ENCODE peak calls at places on chromosomes 5 and 9, in ten cellular contexts. E is dorsolateral prefrontal cortex, S is heart left ventricle, W is lower lobe of right lung, P is NT2/D1, X is neuronal stem cell, Q is MM.1S, C is pancreas, Z is HFF-Myc, J is AG10803. K is an unnamed sample.
A peak's percentile ranks its signal among the peaks of the same experiment; 100 is the strongest.

GRCh38 chr5:5497132-5497748 is 74.8 kb downstream of the ICE1 start:
- DNase-seq in Z (peak; percentile 14), J (peak; percentile 64), C (peak; percentile 22), S (peak; percentile 56), X (peak; percentile 15), P (no peak), Q (peak; percentile 64), E (peak; percentile 78), W (no peak), K (no peak)

GRCh38 chr9:127316586-127317383 is 52.2 kb downstream of the GARNL3 start:
- DNase-seq in X (no peak), C (no peak), E (no peak), W (no peak), J (peak; percentile 19), P (no peak), Q (no peak), S (no peak), Z (no peak), K (no peak)

GRCh38 chr9:89178162-89179120 is at the start of gene SHC3:
- DNase-seq in C (peak; percentile 38), J (peak; percentile 15), S (peak; percentile 60), Z (no peak), W (no peak), E (no peak), X (peak; percentile 41), Q (no peak), P (peak; percentile 68), K (no peak)

GRCh38 chr5:6439588-6440550 is 8.8 kb upstream of the UBE2QL1 start:
- DNase-seq in E (no peak), Z (no peak), J (peak; percentile 27), W (no peak), C (no peak), Q (peak; percentile 2), P (no peak), X (no peak), S (no peak), K (no peak)

GRCh38 chr5:176608937-176609723 is 826 bp downstream of the GPRIN1 start:
- DNase-seq in Q (no peak), S (no peak), J (no peak), E (no peak), X (no peak), Z (no peak), P (no peak), W (no peak), C (no peak), K (no peak)

GRCh38 chr5:34930870-34931269 is 1.5 kb downstream of the DNAJC21 start:
- DNase-seq in W (no peak), P (no peak), E (no peak), Z (no peak), J (no peak), Q (no peak), C (no peak), X (no peak), S (no peak), K (no peak)

GRCh38 chr5:136042665-136043121 is 13.9 kb downstream of the TGFBI start:
- DNase-seq in S (no peak), Q (no peak), X (no peak), W (no peak), P (no peak), C (no peak), Z (no peak), J (no peak), E (no peak), K (no peak)

GRCh38 chr9:34338664-34339063 is 9.3 kb downstream of the NUDT2 start:
- DNase-seq in S (no peak), C (no peak), W (no peak), Z (no peak), Q (no peak), E (no peak), J (no peak), P (no peak), X (no peak), K (no peak)

GRCh38 chr5:178836628-178837027 is 23.1 kb upstream of the ZNF354B start:
- DNase-seq in P (no peak), W (no peak), Z (no peak), C (no peak), S (no peak), Q (no peak), J (no peak), E (no peak), X (no peak), K (no peak)

GRCh38 chr5:166952055-166952454 is 1339.4 kb upstream of the WWC1 start:
- DNase-seq in S (no peak), C (no peak), Q (no peak), W (no peak), P (no peak), Z (no peak), J (no peak), X (no peak), E (no peak), K (no peak)

GRCh38 chr5:149380466-149381121 is 1.5 kb upstream of the IL17B start:
- DNase-seq in Q (no peak), P (no peak), Z (no peak), E (no peak), X (no peak), J (no peak), W (no peak), C (no peak), S (no peak), K (no peak)

GRCh38 chr9:27261517-27262211 is 35.3 kb downstream of the EQTN start:
- DNase-seq in X (no peak), Z (no peak), Q (no peak), W (no peak), C (no peak), P (no peak), J (peak; percentile 17), S (no peak), E (no peak), K (no peak)

GRCh38 chr9:92714016-92714415 is 44.1 kb upstream of the IPPK start:
- DNase-seq in J (no peak), Z (no peak), X (no peak), Q (no peak), S (no peak), C (no peak), E (no peak), P (no peak), W (no peak), K (no peak)
- H3K4me3 ChIP-seq in J (no peak overlapping the region), Z (no peak overlapping the region), X (no peak overlapping the region), Q (no peak overlapping the region), S (no peak overlapping the region), C (no peak overlapping the region), E (no peak overlapping the region), P (no peak overlapping the region), W (no peak overlapping the region), K (no peak overlapping the region)

DNA sequence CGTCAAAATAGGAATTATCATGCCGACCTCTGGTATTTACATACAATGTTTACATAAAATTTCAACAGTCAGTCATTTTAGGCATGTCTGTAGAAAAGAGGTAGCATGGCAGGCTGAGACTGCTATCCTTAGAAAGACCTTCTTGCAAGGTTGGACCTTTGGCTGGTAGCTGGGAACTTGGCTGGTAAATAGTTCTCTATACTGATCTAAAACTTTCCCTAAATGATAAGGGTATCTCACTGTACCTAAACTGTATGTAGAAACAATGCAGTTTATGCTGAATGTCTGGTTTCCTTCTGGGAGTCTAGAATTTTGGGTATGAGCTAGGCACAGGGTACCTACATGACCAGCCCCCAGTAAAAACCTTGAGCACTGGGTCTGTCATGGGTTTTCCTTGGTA is 18.0 kb downstream of the FEM1C start:
- DNase-seq in C (no peak), W (no peak), P (no peak), J (no peak), Q (no peak), X (no peak), E (no peak), Z (no peak), S (no peak), K (no peak)
- H3K4me3 ChIP-seq in C (no peak overlapping the region), W (no peak overlapping the region), P (no peak overlapping the region), J (no peak overlapping the region), Q (no peak overlapping the region), X (no peak overlapping the region), E (no peak overlapping the region), Z (no peak overlapping the region), S (no peak overlapping the region), K (no peak overlapping the region)

GRCh38 chr9:16832101-16832500 is 38.4 kb downstream of the BNC2 start:
- DNase-seq in X (no peak), J (no peak), Q (no peak), E (no peak), S (no peak), W (no peak), P (no peak), C (no peak), Z (no peak), K (no peak)

GRCh38 chr9:16830806-16831205 is 39.7 kb downstream of the BNC2 start:
- DNase-seq in W (no peak), Z (no peak), E (no peak), P (no peak), S (no peak), C (no peak), Q (no peak), X (no peak), J (no peak), K (no peak)

GRCh38 chr9:16825364-16825763 is 45.1 kb downstream of the BNC2 start:
- DNase-seq in X (no peak), W (no peak), Z (peak; percentile 50), C (no peak), J (peak; percentile 76), E (no peak), S (no peak), P (no peak), Q (no peak), K (no peak)

GRCh38 chr9:16825971-16826370 is 44.5 kb downstream of the BNC2 start:
- DNase-seq in C (no peak), Q (no peak), P (no peak), W (no peak), S (no peak), E (no peak), J (peak; percentile 87), Z (peak; percentile 92), X (peak; percentile 57), K (no peak)

DNA sequence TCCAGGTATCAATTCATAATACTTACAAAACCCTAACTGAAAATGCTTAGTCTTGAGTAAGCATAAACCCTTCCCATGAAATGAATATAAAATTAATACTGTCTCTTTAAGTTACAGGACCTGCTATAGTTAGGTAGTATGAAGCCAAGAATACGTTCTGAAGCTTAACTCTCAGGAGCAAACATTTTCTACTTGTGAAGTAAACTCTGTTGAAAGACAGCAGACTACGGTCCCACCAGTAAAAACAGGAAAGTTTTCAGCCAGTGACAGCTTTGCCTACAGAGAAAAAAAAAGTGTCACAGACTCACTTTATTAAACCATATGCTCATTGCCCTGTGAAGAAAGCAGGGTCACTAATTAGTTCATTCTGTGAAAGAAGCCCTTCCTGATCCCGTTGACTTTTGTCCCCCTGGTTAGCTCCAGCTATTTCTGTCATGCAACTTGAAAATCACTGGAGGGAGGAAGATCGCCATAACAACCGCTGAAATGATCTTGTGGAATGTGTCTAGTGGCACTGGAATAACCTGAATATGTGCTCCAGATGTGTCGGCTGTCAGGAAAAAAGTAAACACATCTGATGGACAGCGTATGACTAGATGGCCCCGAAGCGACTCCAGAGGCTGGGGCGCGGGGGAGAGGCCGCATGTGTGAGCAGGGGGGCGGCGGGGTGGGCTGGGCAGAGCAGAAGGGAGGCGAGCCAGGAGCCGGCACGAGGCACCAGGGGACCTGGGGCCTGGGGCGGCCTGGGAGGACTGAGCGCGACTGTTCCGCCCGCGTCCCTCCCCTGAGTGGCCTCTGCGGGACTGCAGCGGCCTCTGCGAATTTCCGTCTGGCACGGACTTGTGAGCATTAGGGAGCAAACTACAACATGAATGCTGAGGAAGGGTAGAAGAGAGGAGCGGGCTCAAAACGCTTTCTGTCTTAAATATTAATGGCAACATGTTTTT is 41.9 kb downstream of the BNC2 start:
- DNase-seq in W (no peak), Z (peak; percentile 97), S (peak; percentile 60), X (peak; percentile 79), Q (no peak), J (peak; percentile 90), P (no peak), C (peak; percentile 13), E (no peak), K (no peak)
- H3K4me3 ChIP-seq in W (peak overlapping the region; percentile 28), Z (peak overlapping the region; percentile 23), S (no peak overlapping the region), X (no peak overlapping the region), Q (no peak overlapping the region), J (peak overlapping the region; percentile 48), P (no peak overlapping the region), C (peak overlapping the region; percentile 33), E (peak overlapping the region; percentile 21), K (no peak overlapping the region)

GRCh38 chr9:130040901-130041647 is 1.9 kb downstream of the FNBP1 start:
- DNase-seq in P (no peak), Q (no peak), W (no peak), X (no peak), E (no peak), C (no peak), S (no peak), Z (no peak), J (no peak), K (no peak)
- H3K4me3 ChIP-seq in P (peak overlapping the region; percentile 86), Q (no peak overlapping the region), W (peak overlapping the region; percentile 85), X (peak overlapping the region; percentile 86), E (peak overlapping the region; percentile 92), C (peak overlapping the region; percentile 97), S (no peak overlapping the region), Z (peak overlapping the region; percentile 85), J (peak overlapping the region; percentile 85), K (peak overlapping the region; percentile 94)